ENCODE peak calls at places on chromosome 14, in seven cellular contexts. One of them, this sample, is unnamed.

GRCh38 chr14:65749287-65749686 is 336.8 kb downstream of the FUT8 start:
- DNase-seq in neuronal stem cell: no peak
- DNase-seq in AG04449: no peak
- DNase-seq in T-cell: no peak
- DNase-seq in activated CD4-positive, alpha-beta T cell treated with anti-CD3 and anti-CD28 coated beads, Interleukin-2, amount 50 U/mL, for 4 hours: no peak
- DNase-seq in stomach: no peak
- DNase-seq in caudate nucleus: no peak
- DNase-seq in this sample: no peak

GRCh38 chr14:104558231-104559042 is 21.1 kb upstream of the C14orf180 start:
- DNase-seq in AG04449: no peak
- DNase-seq in activated CD4-positive, alpha-beta T cell treated with anti-CD3 and anti-CD28 coated beads, Interleukin-2, amount 50 U/mL, for 4 hours: no peak
- DNase-seq in T-cell: no peak
- DNase-seq in stomach: no peak
- DNase-seq in neuronal stem cell: no peak
- DNase-seq in caudate nucleus: no peak
- DNase-seq in this sample: no peak

GRCh38 chr14:56185991-56186390 is 67.8 kb downstream of the PELI2 start:
- DNase-seq in caudate nucleus: no peak
- DNase-seq in activated CD4-positive, alpha-beta T cell treated with anti-CD3 and anti-CD28 coated beads, Interleukin-2, amount 50 U/mL, for 4 hours: no peak
- DNase-seq in neuronal stem cell: no peak
- DNase-seq in T-cell: no peak
- DNase-seq in AG04449: no peak
- DNase-seq in stomach: no peak
- DNase-seq in this sample: no peak

GRCh38 chr14:96634896-96635295 is 132.7 kb downstream of the PAPOLA start:
- DNase-seq in activated CD4-positive, alpha-beta T cell treated with anti-CD3 and anti-CD28 coated beads, Interleukin-2, amount 50 U/mL, for 4 hours: no peak
- DNase-seq in AG04449: no peak
- DNase-seq in T-cell: no peak
- DNase-seq in stomach: no peak
- DNase-seq in neuronal stem cell: no peak
- DNase-seq in caudate nucleus: no peak
- DNase-seq in this sample: no peak

GRCh38 chr14:53715390-53715730 is 241.3 kb downstream of the BMP4 start:
- DNase-seq in T-cell: no peak
- DNase-seq in stomach: no peak
- DNase-seq in AG04449: no peak
- DNase-seq in neuronal stem cell: no peak
- DNase-seq in caudate nucleus: no peak
- DNase-seq in activated CD4-positive, alpha-beta T cell treated with anti-CD3 and anti-CD28 coated beads, Interleukin-2, amount 50 U/mL, for 4 hours: no peak
- DNase-seq in this sample: no peak

GRCh38 chr14:102692334-102692733 is 84.9 kb upstream of the TRAF3 start:
- DNase-seq in stomach: no peak
- DNase-seq in caudate nucleus: no peak
- DNase-seq in activated CD4-positive, alpha-beta T cell treated with anti-CD3 and anti-CD28 coated beads, Interleukin-2, amount 50 U/mL, for 4 hours: no peak
- DNase-seq in T-cell: no peak
- DNase-seq in AG04449: no peak
- DNase-seq in neuronal stem cell: no peak
- DNase-seq in this sample: no peak

GRCh38 chr14:28762949-28763313 is 3.7 kb upstream of the FOXG1 start:
- DNase-seq in stomach: no peak
- DNase-seq in T-cell: no peak
- DNase-seq in neuronal stem cell: no peak
- DNase-seq in activated CD4-positive, alpha-beta T cell treated with anti-CD3 and anti-CD28 coated beads, Interleukin-2, amount 50 U/mL, for 4 hours: no peak
- DNase-seq in AG04449: no peak
- DNase-seq in caudate nucleus: no peak
- DNase-seq in this sample: no peak

GRCh38 chr14:71324767-71325272 is 417.6 kb downstream of the PCNX1 start:
- DNase-seq in caudate nucleus: no peak
- DNase-seq in T-cell: no peak
- DNase-seq in stomach: no peak
- DNase-seq in activated CD4-positive, alpha-beta T cell treated with anti-CD3 and anti-CD28 coated beads, Interleukin-2, amount 50 U/mL, for 4 hours: peak
- DNase-seq in AG04449: no peak
- DNase-seq in neuronal stem cell: no peak
- DNase-seq in this sample: no peak

GRCh38 chr14:36522972-36523685 is 3.1 kb upstream of the NKX2-1 start:
- DNase-seq in caudate nucleus: no peak
- DNase-seq in AG04449: no peak
- DNase-seq in stomach: no peak
- DNase-seq in neuronal stem cell: no peak
- DNase-seq in activated CD4-positive, alpha-beta T cell treated with anti-CD3 and anti-CD28 coated beads, Interleukin-2, amount 50 U/mL, for 4 hours: no peak
- DNase-seq in T-cell: no peak
- DNase-seq in this sample: no peak

GRCh38 chr14:63435838-63436237 is 107.3 kb downstream of the PPP2R5E start:
- DNase-seq in T-cell: no peak
- DNase-seq in AG04449: peak
- DNase-seq in stomach: peak
- DNase-seq in neuronal stem cell: no peak
- DNase-seq in activated CD4-positive, alpha-beta T cell treated with anti-CD3 and anti-CD28 coated beads, Interleukin-2, amount 50 U/mL, for 4 hours: no peak
- DNase-seq in caudate nucleus: no peak
- DNase-seq in this sample: peak

GRCh38 chr14:22220427-22220826 is 368.6 kb downstream of the DAD1 start:
- DNase-seq in caudate nucleus: no peak
- DNase-seq in AG04449: no peak
- DNase-seq in T-cell: no peak
- DNase-seq in activated CD4-positive, alpha-beta T cell treated with anti-CD3 and anti-CD28 coated beads, Interleukin-2, amount 50 U/mL, for 4 hours: no peak
- DNase-seq in neuronal stem cell: no peak
- DNase-seq in stomach: no peak
- DNase-seq in this sample: no peak

GRCh38 chr14:30330452-30330851 is 228.5 kb upstream of the G2E3 start:
- DNase-seq in neuronal stem cell: no peak
- DNase-seq in stomach: no peak
- DNase-seq in T-cell: no peak
- DNase-seq in caudate nucleus: no peak
- DNase-seq in activated CD4-positive, alpha-beta T cell treated with anti-CD3 and anti-CD28 coated beads, Interleukin-2, amount 50 U/mL, for 4 hours: no peak
- DNase-seq in AG04449: no peak
- DNase-seq in this sample: no peak

GRCh38 chr14:99630202-99630601 is 14.7 kb upstream of the HHIPL1 start:
- DNase-seq in AG04449: no peak
- DNase-seq in stomach: no peak
- DNase-seq in T-cell: no peak
- DNase-seq in neuronal stem cell: no peak
- DNase-seq in activated CD4-positive, alpha-beta T cell treated with anti-CD3 and anti-CD28 coated beads, Interleukin-2, amount 50 U/mL, for 4 hours: no peak
- DNase-seq in caudate nucleus: no peak
- DNase-seq in this sample: no peak

GRCh38 chr14:99481745-99482099 is 513 bp downstream of the CCNK start:
- DNase-seq in neuronal stem cell: no peak
- DNase-seq in T-cell: no peak
- DNase-seq in activated CD4-positive, alpha-beta T cell treated with anti-CD3 and anti-CD28 coated beads, Interleukin-2, amount 50 U/mL, for 4 hours: peak
- DNase-seq in stomach: no peak
- DNase-seq in AG04449: no peak
- DNase-seq in caudate nucleus: no peak
- DNase-seq in this sample: no peak

GRCh38 chr14:56857206-56857605 is 46.9 kb upstream of the OTX2 start:
- DNase-seq in stomach: no peak
- DNase-seq in caudate nucleus: no peak
- DNase-seq in AG04449: no peak
- DNase-seq in T-cell: no peak
- DNase-seq in neuronal stem cell: no peak
- DNase-seq in activated CD4-positive, alpha-beta T cell treated with anti-CD3 and anti-CD28 coated beads, Interleukin-2, amount 50 U/mL, for 4 hours: no peak
- DNase-seq in this sample: no peak

GRCh38 chr14:69554500-69554899 is 20.2 kb downstream of the CCDC177 start:
- DNase-seq in neuronal stem cell: no peak
- DNase-seq in caudate nucleus: no peak
- DNase-seq in activated CD4-positive, alpha-beta T cell treated with anti-CD3 and anti-CD28 coated beads, Interleukin-2, amount 50 U/mL, for 4 hours: no peak
- DNase-seq in T-cell: no peak
- DNase-seq in AG04449: no peak
- DNase-seq in stomach: no peak
- DNase-seq in this sample: peak

GRCh38 chr14:104473244-104473565 is 106.4 kb upstream of the C14orf180 start:
- DNase-seq in stomach: no peak
- DNase-seq in neuronal stem cell: no peak
- DNase-seq in AG04449: no peak
- DNase-seq in T-cell: no peak
- DNase-seq in caudate nucleus: no peak
- DNase-seq in activated CD4-positive, alpha-beta T cell treated with anti-CD3 and anti-CD28 coated beads, Interleukin-2, amount 50 U/mL, for 4 hours: no peak
- DNase-seq in this sample: no peak

GRCh38 chr14:93114713-93115068 is 1.0 kb downstream of the ITPK1 start:
- DNase-seq in caudate nucleus: no peak
- DNase-seq in neuronal stem cell: peak
- DNase-seq in stomach: peak
- DNase-seq in activated CD4-positive, alpha-beta T cell treated with anti-CD3 and anti-CD28 coated beads, Interleukin-2, amount 50 U/mL, for 4 hours: no peak
- DNase-seq in AG04449: no peak
- DNase-seq in T-cell: no peak
- DNase-seq in this sample: no peak

GRCh38 chr14:68662395-68662794 is 130.5 kb downstream of the ZFP36L1 start:
- DNase-seq in activated CD4-positive, alpha-beta T cell treated with anti-CD3 and anti-CD28 coated beads, Interleukin-2, amount 50 U/mL, for 4 hours: no peak
- DNase-seq in AG04449: no peak
- DNase-seq in T-cell: no peak
- DNase-seq in stomach: no peak
- DNase-seq in neuronal stem cell: no peak
- DNase-seq in caudate nucleus: no peak
- DNase-seq in this sample: no peak

GRCh38 chr14:37625597-37626595 is 30.5 kb downstream of the TTC6 start:
- DNase-seq in T-cell: no peak
- DNase-seq in AG04449: no peak
- DNase-seq in neuronal stem cell: no peak
- DNase-seq in caudate nucleus: no peak
- DNase-seq in stomach: no peak
- DNase-seq in activated CD4-positive, alpha-beta T cell treated with anti-CD3 and anti-CD28 coated beads, Interleukin-2, amount 50 U/mL, for 4 hours: no peak
- DNase-seq in this sample: no peak

This sample was measured in hypothalamus.